ENCODE peak calls at places on chromosomes 3 and 15, in seven cellular contexts. A is IMR-90, U is neuronal stem cell, O is mesendoderm, Z is H9, K is mesenchymal stem cell, D is H1. C is an unnamed sample. For H3K4me1, the result is how much of the 10 kb centered on the place peaks cover.

GRCh38 chr3:101128786-101129185 is 135.6 kb upstream of the ABI3BP start:
- DNase-seq in K (no peak), Z (no peak), U (no peak), O (no peak), A (no peak), D (no peak), C (no peak)

GRCh38 chr15:70269991-70270751 is 172.5 kb upstream of the TLE3 start:
- DNase-seq in O (no peak), D (no peak), U (no peak), K (no peak), A (no peak), Z (no peak), C (no peak)

GRCh38 chr15:87686308-87686707 is 570.2 kb downstream of the NTRK3 start:
- DNase-seq in D (no peak), K (no peak), U (no peak), O (no peak), Z (no peak), A (no peak), C (no peak)

GRCh38 chr3:128081846-128082245 is 29.6 kb downstream of the SEC61A1 start:
- DNase-seq in A (peak), U (no peak), D (no peak), O (no peak), K (peak), Z (no peak), C (no peak)

GRCh38 chr3:177789500-177789899 is 592.2 kb upstream of the TBL1XR1 start:
- DNase-seq in U (no peak), D (no peak), Z (no peak), O (no peak), A (no peak), K (peak), C (no peak)

GRCh38 chr3:49415931-49416601 is 3.8 kb downstream of the TCTA start:
- DNase-seq in O (no peak), K (no peak), Z (no peak), D (no peak), U (no peak), A (no peak), C (peak)

GRCh38 chr15:33440911-33441310 is 130.1 kb downstream of the RYR3 start:
- DNase-seq in A (no peak), K (no peak), D (no peak), U (no peak), O (no peak), Z (no peak), C (no peak)

GRCh38 chr3:43432462-43432861 is 146.1 kb downstream of the SNRK start:
- DNase-seq in O (no peak), Z (no peak), D (no peak), K (no peak), U (no peak), A (no peak), C (no peak)

GRCh38 chr3:181941250-181941649 is 229.5 kb downstream of the SOX2 start:
- DNase-seq in Z (no peak), D (no peak), U (no peak), O (no peak), A (no peak), K (no peak), C (no peak)

GRCh38 chr15:70065006-70065722 is 32.6 kb downstream of the TLE3 start:
- DNase-seq in K (no peak), Z (no peak), D (no peak), O (no peak), U (no peak), A (no peak), C (no peak)

GRCh38 chr15:97959738-97960363 is 652 bp upstream of the ARRDC4 start:
- DNase-seq in O (no peak), A (no peak), D (no peak), Z (no peak), U (no peak), K (no peak), C (peak)

GRCh38 chr3:29759021-29759359 is 478.1 kb downstream of the RBMS3 start:
- DNase-seq in K (no peak), Z (no peak), O (no peak), A (peak), U (no peak), D (no peak), C (no peak)

GRCh38 chr3:156772588-156773206 is 53.5 kb upstream of the LEKR1 start:
- DNase-seq in U (no peak), D (no peak), Z (no peak), A (peak), O (no peak), K (peak), C (no peak)

GRCh38 chr3:44098666-44099065 is 143.0 kb upstream of the TOPAZ1 start:
- DNase-seq in Z (no peak), K (no peak), U (no peak), A (no peak), O (peak), D (no peak), C (no peak)

GRCh38 chr15:96345560-96346389 is 15.3 kb downstream of the NR2F2 start:
- DNase-seq in D (peak), A (peak), U (no peak), Z (peak), K (peak), O (peak), C (no peak)

GRCh38 chr3:131922356-131922755 is 112.5 kb downstream of the CPNE4 start:
- DNase-seq in Z (no peak), A (no peak), O (no peak), K (no peak), U (no peak), D (no peak), C (no peak)

GRCh38 chr15:29139540-29140459 is 129.8 kb downstream of the NSMCE3 start:
- DNase-seq in Z (peak), D (peak), K (peak), A (peak), U (peak), O (peak), C (peak)

GRCh38 chr15:70579766-70580165 is 183.6 kb downstream of the UACA start:
- DNase-seq in D (no peak), K (no peak), U (no peak), O (peak), Z (no peak), A (no peak), C (no peak)

GRCh38 chr3:129398803-129399144 is 29.7 kb downstream of the EFCAB12 start:
- DNase-seq in A (peak), K (peak), O (peak), U (no peak), D (no peak), Z (no peak), C (peak)

GRCh38 chr3:160577551-160578195 is 12.3 kb upstream of the KPNA4 start:
- DNase-seq in Z (no peak), A (peak), D (no peak), K (no peak), O (peak), U (no peak), C (no peak)

GRCh38 chr3:43998841-43999805 is 242.6 kb upstream of the TOPAZ1 start:
- DNase-seq in Z (peak), K (peak), D (peak), O (peak), U (peak), A (no peak), C (no peak)

GRCh38 chr15:63198752-63199250 is 9.4 kb downstream of the RAB8B start:
- DNase-seq in D (no peak), U (no peak), A (peak), K (peak), Z (no peak), O (no peak), C (no peak)

GRCh38 chr15:63611217-63611616 is 14.0 kb downstream of the FBXL22 start:
- DNase-seq in D (no peak), Z (no peak), U (no peak), K (no peak), A (no peak), O (no peak), C (no peak)

GRCh38 chr3:87541711-87542110 is 265.3 kb upstream of the POU1F1 start:
- DNase-seq in A (no peak), O (no peak), K (no peak), U (no peak), D (no peak), Z (no peak), C (no peak)

GRCh38 chr15:51796777-51797474 is 32.5 kb upstream of the TMOD3 start:
- DNase-seq in U (no peak), A (no peak), Z (no peak), O (no peak), K (peak), D (no peak), C (no peak)

GRCh38 chr3:150843241-150843640 is 62.0 kb downstream of the MINDY4B start:
- DNase-seq in A (no peak), O (no peak), Z (no peak), K (no peak), D (no peak), U (no peak), C (peak)
- H3K18ac ChIP-seq in A (no peak), O (no peak), Z (no peak), K (no peak), D (no peak), U (no peak), C (no peak)

DNA sequence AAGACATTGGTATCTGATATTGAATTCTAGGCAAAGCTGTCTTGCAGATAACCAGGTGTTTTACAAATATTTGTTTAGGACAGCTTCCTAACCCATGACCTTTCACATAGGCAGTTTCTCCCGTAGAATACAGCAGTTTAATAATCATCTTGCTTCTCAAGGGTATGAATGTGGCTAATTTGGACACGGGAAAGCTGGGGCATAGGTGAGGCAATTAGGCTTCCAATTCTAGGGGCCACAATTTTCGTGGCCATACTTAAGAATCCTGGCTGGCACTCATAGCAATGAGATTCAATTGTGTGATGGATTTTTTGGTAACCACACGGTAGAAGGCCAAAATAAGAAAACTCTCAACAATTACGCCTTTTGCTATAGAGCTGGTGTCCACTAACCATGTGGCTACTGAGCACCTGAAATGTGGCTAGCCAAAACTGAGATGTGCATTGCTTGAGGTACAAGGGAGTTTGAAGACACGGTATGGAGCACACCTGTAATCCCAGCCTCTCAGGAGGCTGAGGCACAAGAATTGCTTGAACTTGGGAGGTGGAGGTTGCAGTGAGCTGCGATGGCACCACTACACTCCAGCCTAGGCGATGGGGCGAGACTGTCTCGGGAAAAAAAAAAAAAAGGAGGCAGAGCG is 34.4 kb downstream of the TFRC start:
- DNase-seq in A (no peak), K (no peak), O (no peak), U (no peak), D (no peak), Z (no peak), C (no peak)
- H2AK5ac ChIP-seq in A (no peak), K (no peak), O (no peak), U (no peak), D (no peak), Z (no peak), C (no peak)

GRCh38 chr15:66374179-66374578 is 12.5 kb upstream of the MAP2K1 start:
- DNase-seq in O (no peak), A (no peak), D (no peak), Z (no peak), U (no peak), K (no peak), C (no peak)
- H3K4me1 ChIP-seq in O (under half), A (under half), D (under half), Z (under half), U (under half), K (under half), C (under half)

GRCh38 chr3:54654776-54655175 is 273.1 kb downstream of the LRTM1 start:
- DNase-seq in Z (no peak), U (no peak), O (no peak), D (no peak), A (no peak), K (no peak), C (no peak)

GRCh38 chr3:54665201-54665600 is 262.7 kb downstream of the LRTM1 start:
- DNase-seq in U (no peak), K (no peak), Z (no peak), A (no peak), O (no peak), D (no peak), C (no peak)

GRCh38 chr3:54659347-54659746 is 268.5 kb downstream of the LRTM1 start:
- DNase-seq in U (no peak), O (no peak), K (no peak), Z (no peak), D (no peak), A (no peak), C (no peak)

GRCh38 chr3:54663558-54664114 is 264.2 kb downstream of the LRTM1 start:
- DNase-seq in U (no peak), K (no peak), A (no peak), O (no peak), Z (no peak), D (no peak), C (no peak)

GRCh38 chr3:54660599-54661210 is 267.2 kb downstream of the LRTM1 start:
- DNase-seq in D (no peak), O (no peak), Z (no peak), U (no peak), A (no peak), K (no peak), C (no peak)
- H3K18ac ChIP-seq in D (no peak), O (no peak), Z (no peak), U (no peak), A (no peak), K (no peak), C (no peak)